ENCODE peak calls at places on chromosomes 12 and 14, in five cellular contexts. One of them, this sample, is unnamed.

GRCh38 chr12:47868041-47868440 is 36.8 kb downstream of the VDR start:
- DNase-seq in neuronal stem cell: no peak
- DNase-seq in H9: no peak
- DNase-seq in IMR-90: no peak
- DNase-seq in H1: no peak
- DNase-seq in this sample: no peak

GRCh38 chr12:129826273-129826672 is 77.6 kb downstream of the TMEM132D start:
- DNase-seq in neuronal stem cell: peak
- DNase-seq in H9: no peak
- DNase-seq in IMR-90: no peak
- DNase-seq in H1: no peak
- DNase-seq in this sample: peak

GRCh38 chr12:13230500-13230899 is 34.0 kb downstream of the EMP1 start:
- DNase-seq in neuronal stem cell: no peak
- DNase-seq in H9: no peak
- DNase-seq in IMR-90: no peak
- DNase-seq in H1: no peak
- DNase-seq in this sample: no peak

GRCh38 chr12:4443616-4444015 is 2.0 kb downstream of the FGF6 start:
- DNase-seq in neuronal stem cell: no peak
- DNase-seq in H9: peak
- DNase-seq in IMR-90: no peak
- DNase-seq in H1: no peak
- DNase-seq in this sample: no peak

GRCh38 chr12:79344855-79345840 is 345.6 kb downstream of the PAWR start:
- DNase-seq in neuronal stem cell: peak
- DNase-seq in H9: peak
- DNase-seq in IMR-90: peak
- DNase-seq in H1: peak
- DNase-seq in this sample: peak

GRCh38 chr12:114450019-114450418 is 44.1 kb upstream of the TBX5 start:
- DNase-seq in neuronal stem cell: no peak
- DNase-seq in H9: no peak
- DNase-seq in IMR-90: no peak
- DNase-seq in H1: no peak
- DNase-seq in this sample: no peak

GRCh38 chr14:79044894-79045624 is 874.9 kb downstream of the NRXN3 start:
- DNase-seq in neuronal stem cell: no peak
- DNase-seq in H9: peak
- DNase-seq in IMR-90: peak
- DNase-seq in H1: peak
- DNase-seq in this sample: peak

GRCh38 chr12:8697120-8697475 is 693 bp upstream of the RIMKLB start:
- DNase-seq in neuronal stem cell: no peak
- DNase-seq in H9: peak
- DNase-seq in IMR-90: peak
- DNase-seq in H1: no peak
- DNase-seq in this sample: peak

GRCh38 chr14:40697221-40697620 is 909.5 kb upstream of the LRFN5 start:
- DNase-seq in neuronal stem cell: no peak
- DNase-seq in H9: no peak
- DNase-seq in IMR-90: no peak
- DNase-seq in H1: no peak
- DNase-seq in this sample: no peak

GRCh38 chr12:103140217-103140616 is 182.7 kb downstream of the ASCL1 start:
- DNase-seq in neuronal stem cell: peak
- DNase-seq in H9: no peak
- DNase-seq in IMR-90: no peak
- DNase-seq in H1: no peak
- DNase-seq in this sample: peak

GRCh38 chr12:72792889-72793288 is 520.7 kb downstream of the TRHDE start:
- DNase-seq in neuronal stem cell: no peak
- DNase-seq in H9: no peak
- DNase-seq in IMR-90: no peak
- DNase-seq in H1: no peak
- DNase-seq in this sample: no peak

GRCh38 chr14:39491134-39491541 is 58.9 kb upstream of the FBXO33 start:
- DNase-seq in neuronal stem cell: no peak
- DNase-seq in H9: no peak
- DNase-seq in IMR-90: peak
- DNase-seq in H1: no peak
- DNase-seq in this sample: peak

GRCh38 chr14:42911642-42912041 is 1305.0 kb downstream of the LRFN5 start:
- DNase-seq in neuronal stem cell: no peak
- DNase-seq in H9: no peak
- DNase-seq in IMR-90: peak
- DNase-seq in H1: no peak
- DNase-seq in this sample: peak

GRCh38 chr12:86551146-86551571 is 295.0 kb upstream of the MGAT4C start:
- DNase-seq in neuronal stem cell: no peak
- DNase-seq in H9: no peak
- DNase-seq in IMR-90: no peak
- DNase-seq in H1: no peak
- DNase-seq in this sample: no peak

GRCh38 chr12:27999521-27999920 is 27.0 kb upstream of the PTHLH start:
- DNase-seq in neuronal stem cell: no peak
- DNase-seq in H9: no peak
- DNase-seq in IMR-90: peak
- DNase-seq in H1: no peak
- DNase-seq in this sample: no peak

GRCh38 chr12:92208613-92209121 is 63.0 kb upstream of the BTG1 start:
- DNase-seq in neuronal stem cell: no peak
- DNase-seq in H9: no peak
- DNase-seq in IMR-90: peak
- DNase-seq in H1: no peak
- DNase-seq in this sample: peak

GRCh38 chr14:24761141-24761540 is 127.2 kb upstream of the GZMB start:
- DNase-seq in neuronal stem cell: no peak
- DNase-seq in H9: no peak
- DNase-seq in IMR-90: no peak
- DNase-seq in H1: no peak
- DNase-seq in this sample: no peak

GRCh38 chr12:48080821-48081220 is 25.1 kb downstream of the SENP1 start:
- DNase-seq in neuronal stem cell: no peak
- DNase-seq in H9: no peak
- DNase-seq in IMR-90: no peak
- DNase-seq in H1: no peak
- DNase-seq in this sample: no peak

GRCh38 chr12:92551853-92552397 is 150.9 kb upstream of the PLEKHG7 start:
- DNase-seq in neuronal stem cell: no peak
- DNase-seq in H9: no peak
- DNase-seq in IMR-90: peak
- DNase-seq in H1: no peak
- DNase-seq in this sample: peak

GRCh38 chr14:67919259-67919658 is 99.7 kb downstream of the RAD51B start:
- DNase-seq in neuronal stem cell: no peak
- DNase-seq in H9: no peak
- DNase-seq in IMR-90: peak
- DNase-seq in H1: no peak
- DNase-seq in this sample: peak

GRCh38 chr12:122062832-122063690 is 15.5 kb upstream of the MLXIP start:
- DNase-seq in neuronal stem cell: no peak
- DNase-seq in H9: peak
- DNase-seq in IMR-90: peak
- DNase-seq in H1: no peak
- DNase-seq in this sample: peak

GRCh38 chr12:62655524-62656160 is 189.0 kb downstream of the MON2 start:
- DNase-seq in neuronal stem cell: no peak
- DNase-seq in H9: peak
- DNase-seq in IMR-90: no peak
- DNase-seq in H1: no peak
- DNase-seq in this sample: no peak

GRCh38 chr14:65791551-65791981 is 379.0 kb downstream of the FUT8 start:
- DNase-seq in neuronal stem cell: no peak
- DNase-seq in H9: no peak
- DNase-seq in IMR-90: peak
- DNase-seq in H1: no peak
- DNase-seq in this sample: no peak

GRCh38 chr14:76861574-76862255 is 35.5 kb downstream of the LRRC74A start:
- DNase-seq in neuronal stem cell: no peak
- DNase-seq in H9: no peak
- DNase-seq in IMR-90: no peak
- DNase-seq in H1: no peak
- DNase-seq in this sample: no peak

GRCh38 chr14:92005019-92005418 is 34.8 kb downstream of the TRIP11 start:
- DNase-seq in neuronal stem cell: no peak
- DNase-seq in H9: no peak
- DNase-seq in IMR-90: no peak
- DNase-seq in H1: no peak
- DNase-seq in this sample: no peak

GRCh38 chr14:91889477-91890211 is 22.3 kb upstream of the TC2N start:
- DNase-seq in neuronal stem cell: no peak
- DNase-seq in H9: no peak
- DNase-seq in IMR-90: no peak
- DNase-seq in H1: no peak
- DNase-seq in this sample: no peak

GRCh38 chr12:19799216-19799615 is 359.9 kb downstream of the AEBP2 start:
- DNase-seq in neuronal stem cell: no peak
- DNase-seq in H9: no peak
- DNase-seq in IMR-90: peak
- DNase-seq in H1: no peak
- DNase-seq in this sample: no peak

GRCh38 chr12:62799126-62799736 is 135.7 kb downstream of the PPM1H start:
- DNase-seq in neuronal stem cell: peak
- DNase-seq in H9: peak
- DNase-seq in IMR-90: peak
- DNase-seq in H1: peak
- DNase-seq in this sample: peak

GRCh38 chr12:46935448-46935847 is 109.7 kb upstream of the SLC38A4 start:
- DNase-seq in neuronal stem cell: no peak
- DNase-seq in H9: no peak
- DNase-seq in IMR-90: no peak
- DNase-seq in H1: no peak
- DNase-seq in this sample: no peak

GRCh38 chr12:26010293-26010821 is 51.9 kb downstream of the RASSF8 start:
- DNase-seq in neuronal stem cell: no peak
- DNase-seq in H9: no peak
- DNase-seq in IMR-90: no peak
- DNase-seq in H1: no peak
- DNase-seq in this sample: no peak

GRCh38 chr14:94043111-94043755 is 17.1 kb downstream of the OTUB2 start:
- DNase-seq in neuronal stem cell: no peak
- DNase-seq in H9: no peak
- DNase-seq in IMR-90: peak
- DNase-seq in H1: no peak
- DNase-seq in this sample: no peak

GRCh38 chr14:56004807-56005579 is 113.2 kb upstream of the PELI2 start:
- DNase-seq in neuronal stem cell: no peak
- DNase-seq in H9: peak
- DNase-seq in IMR-90: peak
- DNase-seq in H1: peak
- DNase-seq in this sample: peak

GRCh38 chr14:100486025-100486828 is 101.0 kb downstream of the BEGAIN start:
- DNase-seq in neuronal stem cell: peak
- DNase-seq in H9: peak
- DNase-seq in IMR-90: peak
- DNase-seq in H1: peak
- DNase-seq in this sample: peak

GRCh38 chr12:29690728-29691127 is 93.0 kb downstream of the TMTC1 start:
- DNase-seq in neuronal stem cell: no peak
- DNase-seq in H9: no peak
- DNase-seq in IMR-90: no peak
- DNase-seq in H1: no peak
- DNase-seq in this sample: no peak

GRCh38 chr12:29693962-29694361 is 89.8 kb downstream of the TMTC1 start:
- DNase-seq in neuronal stem cell: no peak
- DNase-seq in H9: no peak
- DNase-seq in IMR-90: no peak
- DNase-seq in H1: no peak
- DNase-seq in this sample: no peak

GRCh38 chr12:29692237-29692636 is 91.5 kb downstream of the TMTC1 start:
- DNase-seq in neuronal stem cell: no peak
- DNase-seq in H9: no peak
- DNase-seq in IMR-90: no peak
- DNase-seq in H1: no peak
- DNase-seq in this sample: no peak

GRCh38 chr12:29691146-29691854 is 92.4 kb downstream of the TMTC1 start:
- DNase-seq in neuronal stem cell: no peak
- DNase-seq in H9: peak
- DNase-seq in IMR-90: no peak
- DNase-seq in H1: no peak
- DNase-seq in this sample: peak

GRCh38 chr12:29688914-29689313 is 94.8 kb downstream of the TMTC1 start:
- DNase-seq in neuronal stem cell: no peak
- DNase-seq in H9: no peak
- DNase-seq in IMR-90: no peak
- DNase-seq in H1: no peak
- DNase-seq in this sample: no peak
- H4K8ac ChIP-seq in neuronal stem cell: no peak
- H4K8ac ChIP-seq in H9: no peak
- H4K8ac ChIP-seq in IMR-90: no peak
- H4K8ac ChIP-seq in H1: no peak
- H4K8ac ChIP-seq in this sample: no peak

GRCh38 chr12:50590869-50591268 is 86.1 kb downstream of the DIP2B start:
- DNase-seq in neuronal stem cell: no peak
- DNase-seq in H9: no peak
- DNase-seq in IMR-90: no peak
- DNase-seq in H1: no peak
- DNase-seq in this sample: no peak
- H4K8ac ChIP-seq in neuronal stem cell: no peak
- H4K8ac ChIP-seq in H9: no peak
- H4K8ac ChIP-seq in IMR-90: no peak
- H4K8ac ChIP-seq in H1: no peak
- H4K8ac ChIP-seq in this sample: no peak

GRCh38 chr12:57268264-57268663 is 17.3 kb upstream of the STAC3 start:
- DNase-seq in neuronal stem cell: no peak
- DNase-seq in H9: no peak
- DNase-seq in IMR-90: peak
- DNase-seq in H1: no peak
- DNase-seq in this sample: peak
- H4K8ac ChIP-seq in neuronal stem cell: no peak
- H4K8ac ChIP-seq in H9: no peak
- H4K8ac ChIP-seq in IMR-90: no peak
- H4K8ac ChIP-seq in H1: no peak
- H4K8ac ChIP-seq in this sample: no peak

GRCh38 chr14:50668008-50668851 is at the start of gene SAV1:
- DNase-seq in neuronal stem cell: peak
- DNase-seq in H9: peak
- DNase-seq in IMR-90: peak
- DNase-seq in H1: no peak
- DNase-seq in this sample: peak
- H4K8ac ChIP-seq in neuronal stem cell: peak
- H4K8ac ChIP-seq in H9: no peak
- H4K8ac ChIP-seq in IMR-90: peak
- H4K8ac ChIP-seq in H1: peak
- H4K8ac ChIP-seq in this sample: peak

GRCh38 chr12:65825573-65826512 is 1.6 kb downstream of the HMGA2 start:
- DNase-seq in neuronal stem cell: peak
- DNase-seq in H9: peak
- DNase-seq in IMR-90: peak
- DNase-seq in H1: no peak
- DNase-seq in this sample: peak
- H4K8ac ChIP-seq in neuronal stem cell: no peak
- H4K8ac ChIP-seq in H9: no peak
- H4K8ac ChIP-seq in IMR-90: peak
- H4K8ac ChIP-seq in H1: peak
- H4K8ac ChIP-seq in this sample: peak

This sample was measured in mesendoderm.